ENCODE peak calls at places on chromosomes 7 and 10, in six cellular contexts. C, B, O, L, I and V are unnamed samples.

GRCh38 chr10:22460101-22460500 is 114.8 kb downstream of the SPAG6 start:
- DNase-seq in C (no peak), B (no peak), O (no peak), L (no peak), I (no peak), V (no peak)

GRCh38 chr7:90424720-90425119 is 21.5 kb downstream of the CLDN12 start:
- DNase-seq in C (no peak), B (no peak), O (no peak), L (no peak), I (no peak), V (no peak)

GRCh38 chr7:557556-557877 is 37.9 kb upstream of the PDGFA start:
- DNase-seq in C (no peak), B (no peak), O (no peak), L (no peak), I (no peak), V (no peak)

GRCh38 chr7:80896856-80897598 is 21.8 kb downstream of the SEMA3C start:
- DNase-seq in C (no peak), B (no peak), O (no peak), L (no peak), I (no peak), V (no peak)

GRCh38 chr10:17349009-17349349 is 105.4 kb downstream of the ST8SIA6 start:
- DNase-seq in C (no peak), B (no peak), O (no peak), L (no peak), I (no peak), V (no peak)

GRCh38 chr7:33981221-33981620 is 75.9 kb downstream of the BMPER start:
- DNase-seq in C (peak; percentile 10), B (no peak), O (no peak), L (no peak), I (no peak), V (no peak)

GRCh38 chr7:158617737-158618128 is 30.1 kb upstream of the PTPRN2 start:
- DNase-seq in C (peak; percentile 88), B (no peak), O (no peak), L (no peak), I (peak; percentile 43), V (no peak)

GRCh38 chr7:134370135-134370534 is 53.4 kb upstream of the SLC35B4 start:
- DNase-seq in C (no peak), B (no peak), O (no peak), L (no peak), I (no peak), V (no peak)

GRCh38 chr7:28732037-28732869 is 225.9 kb downstream of the TRIL start:
- DNase-seq in C (peak; percentile 51), B (no peak), O (no peak), L (no peak), I (no peak), V (no peak)

GRCh38 chr7:138000081-138000701 is 1.7 kb downstream of the CREB3L2 start:
- DNase-seq in C (peak; percentile 77), B (no peak), O (no peak), L (no peak), I (peak; percentile 57), V (no peak)

GRCh38 chr10:132248455-132249231 is 59.1 kb downstream of the STK32C start:
- DNase-seq in C (peak; percentile 65), B (peak; percentile 53), O (peak; percentile 47), L (no peak), I (peak; percentile 75), V (no peak)

GRCh38 chr10:624605-625334 is 64.7 kb downstream of the DIP2C start:
- DNase-seq in C (peak; percentile 77), B (no peak), O (peak; percentile 64), L (peak; percentile 79), I (peak; percentile 93), V (no peak)

GRCh38 chr10:94104316-94105060 is 110.8 kb downstream of the PLCE1 start:
- DNase-seq in C (no peak), B (no peak), O (no peak), L (no peak), I (no peak), V (no peak)

GRCh38 chr10:98251399-98251798 is 16.6 kb downstream of the LOXL4 start:
- DNase-seq in C (no peak), B (no peak), O (no peak), L (no peak), I (no peak), V (no peak)

GRCh38 chr10:124557648-124558338 is 96.2 kb downstream of the LHPP start:
- DNase-seq in C (no peak), B (no peak), O (peak; percentile 17), L (no peak), I (peak; percentile 46), V (no peak)

GRCh38 chr10:43844236-43844635 is 195.6 kb upstream of the ZNF32 start:
- DNase-seq in C (no peak), B (no peak), O (no peak), L (no peak), I (no peak), V (no peak)

GRCh38 chr10:72981028-72981881 is 26.6 kb upstream of the PLA2G12B start:
- DNase-seq in C (no peak), B (no peak), O (no peak), L (no peak), I (no peak), V (no peak)

GRCh38 chr7:157432541-157432956 is 95.7 kb downstream of the DNAJB6 start:
- DNase-seq in C (peak; percentile 95), B (no peak), O (peak; percentile 42), L (no peak), I (peak; percentile 87), V (no peak)

GRCh38 chr7:46972205-46972604 is 609.7 kb downstream of the TNS3 start:
- DNase-seq in C (peak; percentile 1), B (no peak), O (no peak), L (no peak), I (no peak), V (no peak)

GRCh38 chr7:87511510-87511909 is 36.0 kb upstream of the ABCB4 start:
- DNase-seq in C (no peak), B (no peak), O (no peak), L (no peak), I (no peak), V (no peak)

GRCh38 chr10:86333813-86334514 is 32.6 kb downstream of the GRID1 start:
- DNase-seq in C (no peak), B (no peak), O (no peak), L (no peak), I (no peak), V (no peak)

GRCh38 chr10:102710604-102711003 is 3.6 kb downstream of the ARL3 start:
- DNase-seq in C (no peak), B (no peak), O (no peak), L (no peak), I (no peak), V (no peak)

GRCh38 chr7:31114593-31115343 is 62.7 kb downstream of the ADCYAP1R1 start:
- DNase-seq in C (peak; percentile 52), B (no peak), O (no peak), L (no peak), I (no peak), V (no peak)

GRCh38 chr10:78700816-78701520 is 367.8 kb upstream of the ZMIZ1 start:
- DNase-seq in C (no peak), B (no peak), O (no peak), L (no peak), I (no peak), V (no peak)

GRCh38 chr10:104371753-104372152 is 18.1 kb downstream of the CFAP58 start:
- DNase-seq in C (no peak), B (no peak), O (no peak), L (no peak), I (no peak), V (no peak)

GRCh38 chr10:17536221-17536620 is 81.0 kb downstream of the HACD1 start:
- DNase-seq in C (no peak), B (no peak), O (no peak), L (no peak), I (no peak), V (no peak)

GRCh38 chr7:2645274-2645868 is 13.6 kb downstream of the TTYH3 start:
- DNase-seq in C (peak; percentile 60), B (peak; percentile 18), O (no peak), L (no peak), I (no peak), V (no peak)

GRCh38 chr10:110044681-110045080 is 36.9 kb downstream of the ADD3 start:
- DNase-seq in C (no peak), B (no peak), O (no peak), L (no peak), I (no peak), V (no peak)
- H3K27ac ChIP-seq in C (no peak overlapping the region), B (no peak overlapping the region), O (no peak overlapping the region), L (no peak overlapping the region), I (no peak overlapping the region), V (no peak overlapping the region)

GRCh38 chr7:101988513-101988912 is 171.1 kb downstream of the CUX1 start:
- DNase-seq in C (no peak), B (no peak), O (no peak), L (no peak), I (no peak), V (no peak)

GRCh38 chr7:101986335-101986734 is 168.9 kb downstream of the CUX1 start:
- DNase-seq in C (no peak), B (no peak), O (no peak), L (no peak), I (no peak), V (no peak)

GRCh38 chr7:101985646-101986199 is 168.3 kb downstream of the CUX1 start:
- DNase-seq in C (peak; percentile 62), B (no peak), O (no peak), L (no peak), I (no peak), V (no peak)

GRCh38 chr7:101989101-101989500 is 171.7 kb downstream of the CUX1 start:
- DNase-seq in C (no peak), B (no peak), O (no peak), L (no peak), I (no peak), V (no peak)

DNA sequence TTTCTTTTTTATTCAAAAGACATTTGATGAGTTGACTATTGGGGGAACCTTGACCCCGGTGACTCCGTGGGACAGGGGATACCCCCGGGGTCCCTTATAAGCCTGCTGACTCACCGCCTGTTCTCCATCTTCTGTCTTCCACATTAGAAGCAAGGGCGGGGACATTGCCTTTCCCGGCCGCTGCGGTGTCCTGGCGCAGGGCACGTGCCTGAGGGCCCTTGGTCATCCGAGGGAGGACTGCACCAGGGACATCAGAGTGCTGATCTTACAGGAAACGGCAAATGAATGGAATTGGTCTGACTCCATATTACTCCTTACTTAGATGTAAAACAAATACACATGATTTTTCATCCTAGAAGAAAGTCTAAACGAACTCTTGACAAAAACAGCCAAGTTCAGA is 170.1 kb downstream of the CUX1 start:
- DNase-seq in C (no peak), B (no peak), O (no peak), L (no peak), I (no peak), V (no peak)
- H3K27ac ChIP-seq in C (no peak overlapping the region), B (no peak overlapping the region), O (no peak overlapping the region), L (no peak overlapping the region), I (no peak overlapping the region), V (no peak overlapping the region)

DNA sequence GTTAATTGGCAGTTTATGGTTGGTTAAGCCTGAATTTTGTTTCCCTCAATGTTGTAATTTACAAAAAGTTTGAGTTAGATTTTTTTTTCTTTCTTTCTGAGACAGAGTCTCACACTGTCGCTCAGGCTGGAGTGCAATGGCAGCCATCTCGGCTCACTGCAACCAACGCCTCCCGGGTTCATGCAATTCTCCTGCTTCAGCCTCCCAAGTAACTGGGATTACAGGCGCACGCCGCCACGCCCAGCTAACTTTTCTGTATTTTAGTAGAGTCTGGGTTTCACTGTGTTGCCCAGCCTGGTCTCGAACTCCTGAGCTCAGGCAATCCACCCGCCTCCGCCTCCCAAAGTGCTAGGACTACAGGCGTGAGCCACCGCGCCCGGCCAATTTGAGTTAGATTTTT is 935 bp downstream of the ZNF273 start:
- DNase-seq in C (no peak), B (no peak), O (no peak), L (no peak), I (no peak), V (no peak)
- H3K27ac ChIP-seq in C (no peak overlapping the region), B (peak overlapping the region; percentile 92), O (no peak overlapping the region), L (no peak overlapping the region), I (no peak overlapping the region), V (no peak overlapping the region)

GRCh38 chr10:7491230-7491629 is 80.4 kb upstream of the SFMBT2 start:
- DNase-seq in C (no peak), B (no peak), O (no peak), L (no peak), I (no peak), V (no peak)
- H3K27ac ChIP-seq in C (no peak overlapping the region), B (no peak overlapping the region), O (no peak overlapping the region), L (no peak overlapping the region), I (no peak overlapping the region), V (no peak overlapping the region)